ENCODE peak calls at places on chromosomes 7 and 10, in eight cellular contexts. N is germinal center, S is fibroblast of mammary gland, Z is foreskin fibroblast, R is cardiac septum, W is NCI-H1092, D is HEK293T, F is AG04450. A is an unnamed sample.

GRCh38 chr7:2513702-2514101 is 5.9 kb upstream of the LFNG start:
- DNase-seq in F (no peak), R (no peak), D (no peak), N (no peak), W (no peak), Z (no peak), S (no peak), A (no peak)

GRCh38 chr10:110419265-110419664 is 78.4 kb upstream of the DUSP5 start:
- DNase-seq in N (no peak), R (no peak), F (no peak), S (no peak), Z (no peak), W (no peak), D (no peak), A (no peak)

GRCh38 chr7:155170331-155170730 is 100.2 kb downstream of the HTR5A start:
- DNase-seq in D (no peak), Z (no peak), F (no peak), R (no peak), W (no peak), N (no peak), S (no peak), A (no peak)

GRCh38 chr7:4715385-4715770 is 33.3 kb downstream of the FOXK1 start:
- DNase-seq in W (no peak), S (peak), F (peak), N (no peak), Z (peak), R (peak), D (no peak), A (no peak)

GRCh38 chr10:127398140-127398966 is 150.8 kb upstream of the NPS start:
- DNase-seq in Z (peak), W (no peak), F (peak), R (no peak), N (no peak), S (peak), D (no peak), A (no peak)

GRCh38 chr10:19817251-19818046 is 1.2 kb downstream of the PLXDC2 start:
- DNase-seq in S (no peak), N (no peak), W (no peak), D (peak), R (no peak), F (no peak), Z (peak), A (no peak)

GRCh38 chr7:126589068-126589684 is 663.6 kb downstream of the GRM8 start:
- DNase-seq in W (no peak), Z (no peak), N (no peak), S (no peak), R (no peak), D (no peak), F (no peak), A (peak)

GRCh38 chr10:123972481-123973401 is 81.1 kb upstream of the CPXM2 start:
- DNase-seq in S (no peak), Z (no peak), W (no peak), D (no peak), R (no peak), N (no peak), F (no peak), A (peak)

GRCh38 chr10:76583711-76584161 is 1053.9 kb downstream of the KCNMA1 start:
- DNase-seq in R (no peak), Z (peak), N (no peak), W (no peak), S (peak), D (no peak), F (peak), A (no peak)

GRCh38 chr7:90626011-90626410 is 29.9 kb downstream of the CDK14 start:
- DNase-seq in S (peak), R (no peak), F (peak), W (no peak), D (no peak), N (no peak), Z (peak), A (no peak)

GRCh38 chr10:98416589-98416988 is 1.6 kb upstream of the PYROXD2 start:
- DNase-seq in Z (no peak), W (no peak), N (no peak), D (no peak), S (no peak), F (no peak), R (no peak), A (no peak)

GRCh38 chr10:66713387-66713786 is 212.4 kb upstream of the LRRTM3 start:
- DNase-seq in S (no peak), F (no peak), D (no peak), N (no peak), Z (no peak), R (no peak), W (no peak), A (no peak)

GRCh38 chr7:33108931-33109757 is at the start of gene RP9:
- DNase-seq in W (peak), N (peak), R (peak), F (no peak), Z (peak), S (peak), D (peak), A (peak)

GRCh38 chr7:142581341-142581740 is 167.9 kb upstream of the PRSS1 start:
- DNase-seq in W (no peak), R (no peak), N (peak), D (no peak), S (no peak), Z (peak), F (no peak), A (no peak)

GRCh38 chr7:120070201-120070600 is 202.8 kb upstream of the KCND2 start:
- DNase-seq in S (no peak), F (no peak), Z (no peak), N (no peak), R (no peak), D (no peak), W (no peak), A (no peak)

GRCh38 chr10:106399112-106399511 is 765.4 kb downstream of the SORCS1 start:
- DNase-seq in W (no peak), S (no peak), D (no peak), Z (no peak), F (no peak), N (no peak), R (no peak), A (no peak)

GRCh38 chr10:58107506-58107905 is 160.2 kb downstream of the IPMK start:
- DNase-seq in W (no peak), Z (peak), S (peak), F (no peak), R (no peak), D (no peak), N (no peak), A (no peak)

GRCh38 chr7:24025094-24025493 is 258.9 kb upstream of the NPY start:
- DNase-seq in Z (peak), R (no peak), W (no peak), D (no peak), N (no peak), S (no peak), F (peak), A (no peak)

GRCh38 chr10:78520737-78521430 is 487.2 kb downstream of the RPS24 start:
- DNase-seq in S (peak), F (no peak), W (peak), N (no peak), Z (no peak), D (peak), R (no peak), A (peak)

GRCh38 chr10:126135177-126135576 is 238.8 kb downstream of the FANK1 start:
- DNase-seq in W (no peak), N (no peak), Z (peak), D (no peak), F (no peak), R (no peak), S (peak), A (no peak)

GRCh38 chr7:99368750-99369389 is 5.7 kb upstream of the ARPC1B start:
- DNase-seq in W (no peak), R (no peak), Z (no peak), F (no peak), S (no peak), D (no peak), N (no peak), A (no peak)

GRCh38 chr7:102404005-102404861 is 8.1 kb downstream of the PRKRIP1 start:
- DNase-seq in F (no peak), Z (peak), S (peak), R (peak), N (peak), W (peak), D (peak), A (peak)

GRCh38 chr7:21256310-21256877 is 171.5 kb upstream of the SP4 start:
- DNase-seq in Z (peak), R (no peak), S (peak), N (no peak), D (no peak), F (no peak), W (peak), A (peak)

GRCh38 chr7:29363636-29364425 is 169.3 kb downstream of the CHN2 start:
- DNase-seq in D (no peak), S (no peak), R (no peak), W (no peak), F (no peak), N (no peak), Z (no peak), A (no peak)

GRCh38 chr7:44292876-44293560 is 32.4 kb downstream of the CAMK2B start:
- DNase-seq in Z (no peak), N (no peak), R (peak), W (no peak), S (no peak), F (no peak), D (no peak), A (no peak)

GRCh38 chr7:107661081-107661864 is 645 bp downstream of the SLC26A4 start:
- DNase-seq in N (peak), D (peak), F (no peak), W (peak), S (peak), R (no peak), Z (peak), A (peak)

GRCh38 chr7:1842321-1843221 is 172.5 kb downstream of the ELFN1 start:
- DNase-seq in W (no peak), S (no peak), F (no peak), D (no peak), Z (peak), R (peak), N (no peak), A (no peak)

GRCh38 chr7:130345106-130345505 is 490 bp downstream of the CPA5 start:
- DNase-seq in W (peak), D (no peak), N (no peak), S (no peak), Z (no peak), R (peak), F (no peak), A (no peak)

GRCh38 chr10:119522747-119523426 is 19.6 kb downstream of the RGS10 start:
- DNase-seq in N (no peak), Z (no peak), D (no peak), F (no peak), S (no peak), R (no peak), W (no peak), A (no peak)

GRCh38 chr7:42077276-42078135 is 159.5 kb downstream of the GLI3 start:
- DNase-seq in R (no peak), W (no peak), N (no peak), F (no peak), D (no peak), S (no peak), Z (no peak), A (no peak)

GRCh38 chr10:72292223-72292691 is 18.5 kb downstream of the DDIT4 start:
- DNase-seq in Z (no peak), W (no peak), F (no peak), D (no peak), S (peak), N (no peak), R (no peak), A (peak)

GRCh38 chr7:147196476-147196875 is 1079.9 kb downstream of the CNTNAP2 start:
- DNase-seq in Z (no peak), W (peak), D (no peak), S (no peak), N (no peak), F (no peak), R (no peak), A (peak)

GRCh38 chr10:126525326-126525725 is 137.0 kb upstream of the ADAM12 start:
- DNase-seq in R (no peak), N (no peak), W (no peak), D (no peak), F (no peak), Z (no peak), S (no peak), A (no peak)

GRCh38 chr7:139739863-139740597 is 37.8 kb downstream of the HIPK2 start:
- DNase-seq in W (peak), Z (no peak), S (no peak), D (no peak), N (no peak), F (no peak), R (no peak), A (peak)

GRCh38 chr7:81484266-81484665 is 285.6 kb downstream of the HGF start:
- DNase-seq in Z (peak), N (no peak), D (peak), W (peak), R (peak), S (peak), F (peak), A (peak)

GRCh38 chr10:105188737-105189463 is 547.8 kb downstream of the SORCS3 start:
- DNase-seq in F (no peak), D (no peak), W (no peak), N (no peak), S (peak), R (no peak), Z (peak), A (no peak)

GRCh38 chr10:30579554-30579953 is 50.0 kb downstream of the LYZL2 start:
- DNase-seq in S (no peak), R (no peak), F (no peak), Z (no peak), N (no peak), D (no peak), W (no peak), A (no peak)